ENCODE peak calls at places on chromosome 18, in ten cellular contexts. Q is D341Med; Z is activated T-cell treated with anti-CD3 and anti-CD28 coated beads for 24 hours; N is Caco-2; W is stimulated activated CD8-positive, alpha-beta memory T cell treated with anti-CD3 and anti-CD28 coated beads, Interleukin-12 subunit alpha, Interleukin-12 subunit beta, amount 100 ng/mL, for 1 hour; I is HCT116; G is Right ventricle myocardium inferior; B is hepatic stellate cell; D is stromal cell of bone marrow; F is upper lobe of right lung. C is an unnamed sample.

GRCh38 chr18:73669299-73669698 is 478.3 kb downstream of the FBXO15 start:
- DNase-seq in F (no peak), G (no peak), D (no peak), W (no peak), N (no peak), Q (no peak), B (no peak), I (no peak), Z (no peak), C (no peak)

GRCh38 chr18:70420151-70420898 is 131.5 kb downstream of the SOCS6 start:
- DNase-seq in Q (no peak), G (no peak), Z (no peak), B (no peak), I (no peak), N (no peak), F (no peak), W (no peak), D (peak; percentile 70), C (no peak)

GRCh38 chr18:64365106-64365505 is 216.2 kb upstream of the LINC00305 start:
- DNase-seq in N (no peak), I (no peak), W (no peak), B (no peak), Z (no peak), G (no peak), D (no peak), Q (no peak), F (no peak), C (no peak)

GRCh38 chr18:59769105-59769865 is 72.1 kb upstream of the CCBE1 start:
- DNase-seq in D (peak; percentile 74), I (no peak), Q (no peak), W (no peak), B (peak; percentile 59), G (no peak), N (no peak), Z (no peak), F (no peak), C (no peak)

GRCh38 chr18:75880913-75881504 is 453.5 kb upstream of the SMIM21 start:
- DNase-seq in I (no peak), Q (no peak), G (no peak), B (no peak), Z (no peak), N (no peak), F (no peak), W (no peak), D (no peak), C (no peak)

GRCh38 chr18:11991021-11991770 is 9.9 kb downstream of the IMPA2 start:
- DNase-seq in W (no peak), D (no peak), N (no peak), F (no peak), I (no peak), G (no peak), B (no peak), Q (no peak), Z (no peak), C (no peak)

GRCh38 chr18:12076424-12077140 is 17.1 kb upstream of the ANKRD62 start:
- DNase-seq in D (no peak), N (no peak), W (no peak), G (no peak), I (no peak), Z (no peak), F (peak; percentile 63), Q (peak; percentile 70), B (peak; percentile 39), C (no peak)

GRCh38 chr18:11074879-11075278 is 74.5 kb downstream of the PIEZO2 start:
- DNase-seq in W (no peak), D (no peak), G (no peak), Q (no peak), Z (no peak), N (no peak), F (no peak), I (no peak), B (no peak), C (no peak)

GRCh38 chr18:43571078-43571689 is 293.9 kb upstream of the SYT4 start:
- DNase-seq in Q (peak; percentile 65), N (no peak), B (peak; percentile 13), Z (no peak), W (no peak), G (no peak), I (no peak), D (peak; percentile 39), F (no peak), C (peak; percentile 48)

GRCh38 chr18:32095571-32096229 is 4.0 kb downstream of the RNF138 start:
- DNase-seq in D (no peak), Z (no peak), I (no peak), F (no peak), W (no peak), N (no peak), Q (no peak), B (no peak), G (no peak), C (no peak)

GRCh38 chr18:55012041-55012440 is 52.8 kb upstream of the CCDC68 start:
- DNase-seq in Q (no peak), I (no peak), D (no peak), W (no peak), Z (no peak), F (no peak), B (no peak), G (no peak), N (no peak), C (no peak)

GRCh38 chr18:75377258-75377657 is 50.2 kb downstream of the SMIM21 start:
- DNase-seq in Z (no peak), D (no peak), G (no peak), I (no peak), F (no peak), Q (no peak), B (no peak), N (no peak), W (no peak), C (peak; percentile 28)

GRCh38 chr18:11310476-11311086 is 161.2 kb upstream of the PIEZO2 start:
- DNase-seq in B (peak; percentile 16), F (no peak), Z (no peak), W (no peak), I (peak; percentile 22), G (no peak), Q (peak; percentile 46), D (no peak), N (peak; percentile 51), C (no peak)

GRCh38 chr18:57737661-57738060 is 65.5 kb downstream of the ATP8B1 start:
- DNase-seq in G (peak; percentile 75), I (no peak), D (peak; percentile 97), N (no peak), F (peak; percentile 90), Q (no peak), Z (no peak), B (peak; percentile 77), W (no peak), C (peak; percentile 37)

GRCh38 chr18:46374850-46375249 is 270.7 kb downstream of the HAUS1 start:
- DNase-seq in Q (no peak), Z (no peak), G (no peak), I (no peak), F (peak; percentile 70), N (peak; percentile 55), D (no peak), B (no peak), W (no peak), C (no peak)

C was measured in COLO829.